ENCODE peak calls at places on chromosomes 5 and 9, in eight cellular contexts. C is aorta; G is H54; V is stimulated activated CD4-positive, alpha-beta T cell treated with anti-CD3 and anti-CD28 coated beads, TNF-alpha, amount 100 ng/mL, for 1 hour; I is T-helper 2 cell; N is NCI-H1105; M is activated CD8-positive, alpha-beta T cell treated with anti-CD3 and anti-CD28 coated beads, Interleukin-2, amount 10 ng/mL, durations not matched to agents 7 days and 5 days; S is NCI-H2107. R is an unnamed sample.

GRCh38 chr5:172800088-172800551 is 29.1 kb upstream of the DUSP1 start:
- DNase-seq in G (peak), V (no peak), M (no peak), N (no peak), C (peak), S (no peak), I (no peak), R (no peak)

GRCh38 chr5:69467442-69468225 is 25.0 kb upstream of the OCLN start:
- DNase-seq in C (no peak), S (no peak), G (no peak), I (no peak), M (no peak), N (no peak), V (no peak), R (no peak)

GRCh38 chr5:178453224-178453623 is 137.0 kb downstream of the COL23A1 start:
- DNase-seq in S (no peak), C (no peak), I (no peak), V (no peak), M (no peak), N (no peak), G (peak), R (no peak)

GRCh38 chr9:107991581-107991980 is 502.0 kb upstream of the KLF4 start:
- DNase-seq in I (no peak), G (no peak), N (no peak), V (no peak), M (no peak), S (no peak), C (no peak), R (no peak)

GRCh38 chr9:132616725-132617124 is 34.3 kb downstream of the BARHL1 start:
- DNase-seq in G (no peak), C (no peak), M (no peak), S (no peak), V (no peak), N (no peak), I (no peak), R (no peak)

GRCh38 chr5:134101686-134102439 is 12.6 kb upstream of the TCF7 start:
- DNase-seq in S (no peak), G (peak), C (no peak), M (peak), V (no peak), I (peak), N (no peak), R (peak)

GRCh38 chr9:127165096-127165495 is 42.7 kb upstream of the ANGPTL2 start:
- DNase-seq in N (no peak), S (no peak), M (no peak), C (no peak), V (no peak), I (no peak), G (no peak), R (no peak)

GRCh38 chr5:169270827-169271226 is 30.1 kb downstream of the SLIT3 start:
- DNase-seq in S (no peak), V (no peak), M (no peak), I (no peak), G (no peak), C (no peak), N (no peak), R (no peak)

GRCh38 chr9:112792670-112793069 is 42.1 kb downstream of the SNX30 start:
- DNase-seq in V (no peak), M (no peak), G (no peak), S (no peak), N (no peak), I (no peak), C (no peak), R (no peak)

GRCh38 chr5:53032188-53032587 is 43.0 kb downstream of the ITGA2 start:
- DNase-seq in S (no peak), G (no peak), N (peak), M (no peak), I (no peak), C (no peak), V (no peak), R (no peak)

GRCh38 chr5:149174847-149175234 is 33.5 kb downstream of the ABLIM3 start:
- DNase-seq in G (no peak), I (no peak), V (no peak), C (no peak), S (no peak), N (no peak), M (no peak), R (no peak)

GRCh38 chr9:98900244-98900643 is 43.5 kb upstream of the COL15A1 start:
- DNase-seq in I (no peak), M (no peak), V (no peak), S (no peak), C (no peak), N (no peak), G (no peak), R (no peak)

GRCh38 chr9:96192710-96193109 is 109.3 kb downstream of the HSD17B3 start:
- DNase-seq in V (no peak), G (no peak), S (no peak), C (no peak), N (no peak), I (no peak), M (no peak), R (no peak)

GRCh38 chr9:121944741-121945191 is 148.3 kb downstream of the TTLL11 start:
- DNase-seq in V (no peak), I (no peak), C (no peak), N (no peak), G (peak), M (no peak), S (no peak), R (no peak)

GRCh38 chr9:129907196-129907595 is 71.9 kb downstream of the USP20 start:
- DNase-seq in N (no peak), C (no peak), M (no peak), V (no peak), S (no peak), G (no peak), I (no peak), R (no peak)

GRCh38 chr9:134657666-134658377 is 16.2 kb downstream of the COL5A1 start:
- DNase-seq in V (no peak), M (no peak), C (peak), S (no peak), N (no peak), G (no peak), I (no peak), R (no peak)

GRCh38 chr5:135670588-135670987 is 91.8 kb upstream of the CXCL14 start:
- DNase-seq in C (no peak), S (no peak), G (no peak), M (no peak), N (no peak), I (no peak), V (no peak), R (no peak)

GRCh38 chr5:117261948-117262606 is 687.5 kb upstream of the SEMA6A start:
- DNase-seq in S (no peak), M (no peak), C (no peak), V (no peak), G (no peak), I (no peak), N (no peak), R (no peak)

GRCh38 chr9:133711428-133712220 is 26.5 kb downstream of the SARDH start:
- DNase-seq in V (no peak), G (peak), C (peak), M (no peak), S (no peak), I (no peak), N (no peak), R (no peak)

GRCh38 chr9:131478911-131479310 is 23.8 kb upstream of the POMT1 start:
- DNase-seq in N (no peak), I (no peak), S (no peak), M (no peak), C (no peak), V (no peak), G (no peak), R (no peak)

GRCh38 chr5:115857621-115858349 is 16.1 kb downstream of the AP3S1 start:
- DNase-seq in V (no peak), S (no peak), N (no peak), I (no peak), C (no peak), M (no peak), G (no peak), R (no peak)

GRCh38 chr9:98838155-98838904 is 30.9 kb downstream of the GALNT12 start:
- DNase-seq in S (no peak), I (no peak), M (no peak), V (no peak), C (no peak), N (no peak), G (no peak), R (no peak)

GRCh38 chr9:16459421-16460148 is 410.9 kb downstream of the BNC2 start:
- DNase-seq in S (no peak), N (no peak), V (no peak), I (no peak), M (no peak), C (no peak), G (no peak), R (no peak)

GRCh38 chr9:131478421-131478868 is 24.3 kb upstream of the POMT1 start:
- DNase-seq in I (peak), S (no peak), V (no peak), G (no peak), M (peak), C (no peak), N (peak), R (peak)

GRCh38 chr5:126007841-126008240 is 415.4 kb upstream of the GRAMD2B start:
- DNase-seq in C (no peak), N (no peak), V (no peak), S (no peak), M (no peak), G (no peak), I (no peak), R (no peak)

GRCh38 chr9:118583414-118583813 is 785.8 kb downstream of the BRINP1 start:
- DNase-seq in S (no peak), M (no peak), C (no peak), N (no peak), I (no peak), G (no peak), V (no peak), R (no peak)

GRCh38 chr5:137113939-137114338 is 385.2 kb downstream of the SPOCK1 start:
- DNase-seq in C (no peak), I (no peak), N (no peak), V (no peak), S (no peak), G (no peak), M (no peak), R (no peak)

GRCh38 chr9:124183772-124184171 is 74.0 kb upstream of the NEK6 start:
- DNase-seq in I (no peak), G (no peak), S (no peak), V (no peak), C (no peak), M (no peak), N (no peak), R (no peak)

GRCh38 chr5:154723740-154724505 is 31.3 kb upstream of the LARP1 start:
- DNase-seq in M (no peak), V (no peak), S (no peak), N (no peak), G (no peak), I (no peak), C (no peak), R (no peak)

GRCh38 chr9:21993893-21994525 is at the start of gene CDKN2A:
- DNase-seq in I (peak), M (peak), N (no peak), V (no peak), C (peak), G (no peak), S (no peak), R (no peak)

GRCh38 chr9:36034911-36035490 is 1.7 kb upstream of the RECK start:
- DNase-seq in G (no peak), C (no peak), S (no peak), N (no peak), M (no peak), V (no peak), I (no peak), R (no peak)